ENCODE peak calls at places on chromosomes 16 and 17, in seven cellular contexts. I, K, X, G, B, L and C are unnamed samples. For H3K4me1, the result is how much of the 10 kb centered on the place peaks cover.

GRCh38 chr17:80872999-80873951 is 118.4 kb upstream of the CHMP6 start:
- DNase-seq in K (peak), I (peak), X (no peak), G (no peak), B (peak), L (no peak), C (no peak)

GRCh38 chr16:48365601-48366164 is 19.5 kb downstream of the SIAH1 start:
- DNase-seq in B (peak), K (peak), G (peak), X (peak), I (peak), L (peak), C (peak)

GRCh38 chr16:23509441-23509754 is 896 bp downstream of the GGA2 start:
- DNase-seq in I (no peak), K (no peak), B (no peak), G (no peak), X (no peak), L (no peak), C (no peak)

GRCh38 chr16:10738231-10739077 is 5.2 kb upstream of the NUBP1 start:
- DNase-seq in L (peak), X (no peak), K (no peak), I (peak), B (peak), G (no peak), C (peak)

GRCh38 chr16:19522369-19523159 is 666 bp upstream of the GDE1 start:
- DNase-seq in K (no peak), L (no peak), G (no peak), X (no peak), I (no peak), B (no peak), C (no peak)

GRCh38 chr17:6608321-6608720 is 32.2 kb downstream of the KIAA0753 start:
- DNase-seq in K (no peak), X (no peak), G (no peak), I (no peak), B (peak), L (no peak), C (no peak)

GRCh38 chr17:19592316-19592715 is 56.2 kb upstream of the ALDH3A2 start:
- DNase-seq in X (no peak), L (no peak), I (no peak), G (no peak), B (no peak), K (peak), C (no peak)

GRCh38 chr17:80270836-80271235 is 10.2 kb downstream of the RNF213 start:
- DNase-seq in B (peak), X (no peak), G (peak), I (peak), L (no peak), K (no peak), C (no peak)

GRCh38 chr17:75151893-75152292 is 2.4 kb downstream of the JPT1 start:
- DNase-seq in X (no peak), G (peak), B (no peak), L (no peak), I (no peak), K (no peak), C (no peak)
- H3K4me3 ChIP-seq in X (no peak), G (peak), B (peak), L (no peak), I (no peak), K (no peak), C (no peak)

GRCh38 chr17:34485999-34486398 is 93.4 kb upstream of the TMEM132E start:
- DNase-seq in K (no peak), I (no peak), L (no peak), X (no peak), G (no peak), B (no peak), C (no peak)
- H3K4me1 ChIP-seq in K (under half), I (under half), L (under half), X (under half), G (under half), B (under half), C (under half)

DNA sequence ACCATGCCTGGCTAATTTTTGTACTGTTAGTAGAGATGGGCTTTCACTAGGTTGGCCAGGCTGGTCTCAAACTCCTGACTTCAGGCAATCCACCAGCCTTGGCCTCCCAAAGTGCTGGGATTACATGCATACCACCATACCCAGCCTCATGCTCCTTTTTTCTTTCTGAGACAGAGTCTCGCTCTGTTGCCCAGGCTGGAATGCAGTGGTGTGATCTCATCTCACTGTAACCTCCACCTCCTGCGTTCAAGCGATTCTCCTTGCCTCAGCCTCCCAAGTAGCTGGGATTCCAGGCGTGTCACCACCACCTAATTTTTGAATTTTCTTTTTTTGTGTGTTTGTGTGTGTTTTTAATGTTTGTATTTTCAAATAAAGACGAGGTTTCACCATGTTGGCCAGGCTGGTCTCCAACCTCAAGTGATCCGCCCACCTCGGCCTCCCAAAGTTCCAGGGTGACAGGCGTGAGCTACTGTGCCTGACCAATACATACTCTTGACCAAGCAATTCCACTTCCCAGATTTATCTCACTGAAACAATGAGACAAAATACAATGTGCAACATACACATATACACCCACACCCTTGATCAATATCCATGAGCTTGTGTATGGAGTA is 5.0 kb downstream of the GRB2 start:
- DNase-seq in I (no peak), K (no peak), B (no peak), X (no peak), L (no peak), G (no peak), C (no peak)
- H3K4me3 ChIP-seq in I (no peak), K (no peak), B (no peak), X (no peak), L (no peak), G (no peak), C (no peak)

GRCh38 chr17:968812-969766 is 10.5 kb downstream of the NXN start:
- DNase-seq in L (no peak), K (peak), X (no peak), B (no peak), G (peak), I (peak), C (no peak)
- H3K4me1 ChIP-seq in L (under half), K (under half), X (under half), B (under half), G (under half), I (half or more), C (under half)

GRCh38 chr17:48052956-48053757 is 5.0 kb downstream of the NFE2L1 start:
- DNase-seq in B (no peak), X (peak), I (no peak), K (peak), G (peak), L (peak), C (peak)
- H3K4me3 ChIP-seq in B (no peak), X (no peak), I (no peak), K (peak), G (peak), L (peak), C (peak)

GRCh38 chr17:77395609-77396008 is 254.8 kb downstream of the SEC14L1 start:
- DNase-seq in B (no peak), G (no peak), K (no peak), I (no peak), X (no peak), L (no peak), C (no peak)
- H3K4me1 ChIP-seq in B (under half), G (half or more), K (under half), I (under half), X (under half), L (half or more), C (half or more)

GRCh38 chr17:50467855-50468119 is 893 bp downstream of the CHAD start:
- DNase-seq in G (no peak), I (no peak), B (no peak), K (no peak), L (no peak), X (no peak), C (no peak)

GRCh38 chr17:50469005-50469605 is 425 bp upstream of the CHAD start:
- DNase-seq in I (no peak), L (no peak), K (peak), G (peak), X (no peak), B (no peak), C (no peak)

GRCh38 chr17:50467114-50467854 is 1.4 kb downstream of the CHAD start:
- DNase-seq in L (no peak), K (no peak), X (no peak), G (no peak), I (no peak), B (no peak), C (no peak)

GRCh38 chr17:50469671-50470305 is 1.1 kb upstream of the CHAD start:
- DNase-seq in I (no peak), L (no peak), X (peak), B (no peak), G (peak), K (no peak), C (no peak)

GRCh38 chr17:50468120-50469004 is at the start of gene CHAD:
- DNase-seq in L (no peak), I (peak), X (no peak), B (no peak), G (peak), K (peak), C (no peak)
- H3K4me3 ChIP-seq in L (peak), I (no peak), X (no peak), B (no peak), G (no peak), K (no peak), C (peak)

GRCh38 chr17:2087597-2088211 is 32.8 kb downstream of the HIC1 start:
- DNase-seq in I (no peak), B (no peak), G (no peak), X (no peak), L (peak), K (peak), C (no peak)
- H3K4me1 ChIP-seq in I (under half), B (under half), G (half or more), X (under half), L (half or more), K (half or more), C (half or more)

DNA sequence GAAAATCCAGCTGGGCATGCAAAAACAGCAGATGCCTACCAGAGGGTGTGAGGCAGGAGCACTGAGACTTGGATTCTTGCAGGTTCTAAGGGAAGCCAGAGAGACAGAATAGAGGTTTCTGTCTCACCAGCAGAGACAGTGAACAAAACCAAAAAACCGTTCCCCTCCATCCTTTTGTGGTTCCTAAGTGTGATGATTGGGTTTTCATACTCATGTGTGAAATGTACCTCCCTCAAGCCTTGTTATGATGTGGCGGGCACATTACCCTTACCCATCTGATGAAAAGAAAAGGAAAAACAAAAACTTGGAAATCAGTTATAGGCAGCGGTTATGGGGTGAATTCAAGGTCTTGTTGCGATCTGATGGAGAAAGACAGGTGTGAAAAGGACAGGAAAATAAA is 172.6 kb upstream of the CDH13 start:
- DNase-seq in L (no peak), B (no peak), I (no peak), K (no peak), X (no peak), G (no peak), C (no peak)
- H3K4me3 ChIP-seq in L (no peak), B (no peak), I (no peak), K (no peak), X (no peak), G (no peak), C (no peak)